ENCODE peak calls at places on chromosome 22, in six cellular contexts. One of them, this sample, is unnamed.

GRCh38 chr22:50308597-50308935 is 1.1 kb upstream of the PLXNB2 start:
- DNase-seq in K562: peak
- DNase-seq in endothelial cell of umbilical vein: no peak
- DNase-seq in HepG2: peak
- DNase-seq in A549: no peak
- DNase-seq in GM12878: no peak
- DNase-seq in this sample: peak

GRCh38 chr22:49078076-49078710 is 749.5 kb downstream of the BRD1 start:
- DNase-seq in GM12878: no peak
- DNase-seq in HepG2: no peak
- DNase-seq in K562: no peak
- DNase-seq in A549: no peak
- DNase-seq in endothelial cell of umbilical vein: no peak
- DNase-seq in this sample: no peak

GRCh38 chr22:36658900-36659299 is 44.7 kb downstream of the CACNG2 start:
- DNase-seq in A549: no peak
- DNase-seq in K562: no peak
- DNase-seq in HepG2: no peak
- DNase-seq in GM12878: no peak
- DNase-seq in endothelial cell of umbilical vein: no peak
- DNase-seq in this sample: no peak

GRCh38 chr22:35523167-35523928 is 17.3 kb upstream of the RASD2 start:
- DNase-seq in K562: no peak
- DNase-seq in endothelial cell of umbilical vein: no peak
- DNase-seq in A549: no peak
- DNase-seq in HepG2: no peak
- DNase-seq in GM12878: no peak
- DNase-seq in this sample: no peak

GRCh38 chr22:50553310-50553709 is 7.6 kb downstream of the KLHDC7B start:
- DNase-seq in GM12878: no peak
- DNase-seq in A549: no peak
- DNase-seq in HepG2: no peak
- DNase-seq in endothelial cell of umbilical vein: no peak
- DNase-seq in K562: no peak
- DNase-seq in this sample: no peak

GRCh38 chr22:40238425-40239344 is 61.0 kb downstream of the TNRC6B start:
- DNase-seq in HepG2: no peak
- DNase-seq in GM12878: no peak
- DNase-seq in A549: peak
- DNase-seq in endothelial cell of umbilical vein: peak
- DNase-seq in K562: no peak
- DNase-seq in this sample: no peak

GRCh38 chr22:50146440-50147228 is 23.9 kb upstream of the PANX2 start:
- DNase-seq in GM12878: no peak
- DNase-seq in endothelial cell of umbilical vein: no peak
- DNase-seq in HepG2: peak
- DNase-seq in A549: peak
- DNase-seq in K562: peak
- DNase-seq in this sample: peak

GRCh38 chr22:23128269-23129108 is 13.3 kb downstream of the RSPH14 start:
- DNase-seq in HepG2: peak
- DNase-seq in GM12878: no peak
- DNase-seq in endothelial cell of umbilical vein: peak
- DNase-seq in K562: peak
- DNase-seq in A549: peak
- DNase-seq in this sample: peak

GRCh38 chr22:35552846-35553245 is 12.2 kb downstream of the RASD2 start:
- DNase-seq in K562: no peak
- DNase-seq in HepG2: no peak
- DNase-seq in GM12878: no peak
- DNase-seq in A549: no peak
- DNase-seq in endothelial cell of umbilical vein: no peak
- DNase-seq in this sample: no peak

GRCh38 chr22:32042924-32043323 is at the start of gene SLC5A1:
- DNase-seq in endothelial cell of umbilical vein: no peak
- DNase-seq in K562: no peak
- DNase-seq in GM12878: no peak
- DNase-seq in A549: no peak
- DNase-seq in HepG2: no peak
- DNase-seq in this sample: no peak

GRCh38 chr22:49699928-49700498 is 127.7 kb downstream of the BRD1 start:
- DNase-seq in K562: no peak
- DNase-seq in GM12878: no peak
- DNase-seq in endothelial cell of umbilical vein: no peak
- DNase-seq in A549: no peak
- DNase-seq in HepG2: no peak
- DNase-seq in this sample: no peak

GRCh38 chr22:23270212-23270733 is 90.0 kb downstream of the BCR start:
- DNase-seq in K562: peak
- DNase-seq in HepG2: no peak
- DNase-seq in GM12878: no peak
- DNase-seq in endothelial cell of umbilical vein: no peak
- DNase-seq in A549: no peak
- DNase-seq in this sample: no peak

GRCh38 chr22:18057568-18058209 is 20.1 kb upstream of the PEX26 start:
- DNase-seq in A549: peak
- DNase-seq in HepG2: peak
- DNase-seq in endothelial cell of umbilical vein: peak
- DNase-seq in K562: no peak
- DNase-seq in GM12878: peak
- DNase-seq in this sample: peak

GRCh38 chr22:32020117-32020516 is 22.9 kb upstream of the SLC5A1 start:
- DNase-seq in A549: no peak
- DNase-seq in K562: no peak
- DNase-seq in HepG2: peak
- DNase-seq in endothelial cell of umbilical vein: peak
- DNase-seq in GM12878: no peak
- DNase-seq in this sample: peak

GRCh38 chr22:40856513-40857308 is at the start of the genes ST13 and XPNPEP3:
- DNase-seq in GM12878: peak
- DNase-seq in endothelial cell of umbilical vein: peak
- DNase-seq in K562: peak
- DNase-seq in HepG2: peak
- DNase-seq in A549: peak
- DNase-seq in this sample: peak

GRCh38 chr22:23106906-23107367 is 34.9 kb downstream of the RSPH14 start:
- DNase-seq in A549: no peak
- DNase-seq in endothelial cell of umbilical vein: no peak
- DNase-seq in GM12878: no peak
- DNase-seq in HepG2: peak
- DNase-seq in K562: peak
- DNase-seq in this sample: no peak

GRCh38 chr22:30876925-30877553 is 91.5 kb downstream of the MORC2 start:
- DNase-seq in endothelial cell of umbilical vein: no peak
- DNase-seq in K562: no peak
- DNase-seq in A549: no peak
- DNase-seq in HepG2: no peak
- DNase-seq in GM12878: no peak
- DNase-seq in this sample: no peak
- TF ChIP-seq MYC in endothelial cell of umbilical vein: no peak
- TF ChIP-seq MYC in K562: no peak
- TF ChIP-seq MYC in A549: no peak
- TF ChIP-seq MYC in HepG2: no peak
- TF ChIP-seq MYC in GM12878: no peak
- TF ChIP-seq MYC in this sample: no peak

DNA sequence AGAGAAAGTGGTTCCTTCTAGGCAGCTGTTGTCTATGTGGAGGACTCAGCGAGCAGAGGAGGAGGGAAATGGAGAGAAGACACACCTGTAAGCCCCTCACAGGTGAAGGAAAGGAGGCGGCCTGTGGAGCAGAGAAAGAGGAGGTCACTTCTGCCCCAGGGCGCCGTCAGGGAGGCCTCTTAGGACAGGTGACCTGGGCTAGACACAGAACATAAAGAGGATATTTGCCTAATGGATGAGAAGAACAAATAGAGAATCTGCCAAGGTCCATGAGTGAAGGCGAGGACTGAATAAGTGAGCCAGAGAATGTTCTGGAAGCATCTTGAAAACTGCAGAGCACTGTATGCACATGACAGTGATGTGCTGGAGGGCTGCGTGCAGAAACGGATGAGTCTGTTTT is 2.2 kb upstream of the SCUBE1 start:
- DNase-seq in A549: no peak
- DNase-seq in K562: no peak
- DNase-seq in endothelial cell of umbilical vein: no peak
- DNase-seq in HepG2: no peak
- DNase-seq in GM12878: no peak
- DNase-seq in this sample: no peak
- TF ChIP-seq MYC in A549: no peak
- TF ChIP-seq MYC in K562: no peak
- TF ChIP-seq MYC in endothelial cell of umbilical vein: no peak
- TF ChIP-seq MYC in HepG2: no peak
- TF ChIP-seq MYC in GM12878: no peak
- TF ChIP-seq MYC in this sample: no peak

GRCh38 chr22:25420925-25421904 is 143.3 kb upstream of the GRK3 start:
- DNase-seq in HepG2: no peak
- DNase-seq in A549: no peak
- DNase-seq in endothelial cell of umbilical vein: no peak
- DNase-seq in K562: no peak
- DNase-seq in GM12878: no peak
- DNase-seq in this sample: peak
- TF ChIP-seq MYC in HepG2: no peak
- TF ChIP-seq MYC in A549: no peak
- TF ChIP-seq MYC in endothelial cell of umbilical vein: no peak
- TF ChIP-seq MYC in K562: no peak
- TF ChIP-seq MYC in GM12878: no peak
- TF ChIP-seq MYC in this sample: no peak

GRCh38 chr22:45101828-45102227 is 61.9 kb upstream of the NUP50 start:
- DNase-seq in GM12878: no peak
- DNase-seq in HepG2: peak
- DNase-seq in A549: peak
- DNase-seq in K562: peak
- DNase-seq in endothelial cell of umbilical vein: peak
- DNase-seq in this sample: peak
- TF ChIP-seq MYC in GM12878: no peak
- TF ChIP-seq MYC in HepG2: peak
- TF ChIP-seq MYC in A549: peak
- TF ChIP-seq MYC in K562: peak
- TF ChIP-seq MYC in endothelial cell of umbilical vein: no peak
- TF ChIP-seq MYC in this sample: peak

DNA sequence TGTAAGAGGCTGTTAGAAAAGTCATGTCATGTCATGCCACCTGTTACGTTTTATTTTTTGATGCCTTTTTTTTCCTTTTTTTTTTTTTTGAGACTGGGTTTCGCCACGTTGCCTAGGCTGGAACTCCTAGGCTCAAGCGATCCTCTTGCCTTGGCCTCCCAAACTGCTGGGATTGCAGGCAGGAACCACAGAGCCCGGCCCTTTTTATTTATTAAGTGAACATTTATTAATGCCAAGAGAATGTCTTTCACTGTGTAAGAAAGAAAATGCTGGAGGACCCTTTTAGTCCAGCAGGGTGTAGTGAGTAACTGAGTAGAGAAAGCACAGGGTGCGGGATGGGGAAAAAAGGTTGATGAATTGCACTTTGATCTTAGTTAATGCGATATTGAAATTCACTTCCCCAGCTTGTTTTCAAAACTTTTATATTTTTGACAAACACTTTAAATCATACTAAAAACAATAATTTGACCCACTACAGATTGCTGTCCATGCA is 2.3 kb upstream of the XBP1 start:
- DNase-seq in GM12878: no peak
- DNase-seq in A549: no peak
- DNase-seq in HepG2: peak
- DNase-seq in endothelial cell of umbilical vein: no peak
- DNase-seq in K562: peak
- DNase-seq in this sample: peak
- TF ChIP-seq MYC in GM12878: no peak
- TF ChIP-seq MYC in A549: no peak
- TF ChIP-seq MYC in HepG2: no peak
- TF ChIP-seq MYC in endothelial cell of umbilical vein: no peak
- TF ChIP-seq MYC in K562: no peak
- TF ChIP-seq MYC in this sample: no peak

DNA sequence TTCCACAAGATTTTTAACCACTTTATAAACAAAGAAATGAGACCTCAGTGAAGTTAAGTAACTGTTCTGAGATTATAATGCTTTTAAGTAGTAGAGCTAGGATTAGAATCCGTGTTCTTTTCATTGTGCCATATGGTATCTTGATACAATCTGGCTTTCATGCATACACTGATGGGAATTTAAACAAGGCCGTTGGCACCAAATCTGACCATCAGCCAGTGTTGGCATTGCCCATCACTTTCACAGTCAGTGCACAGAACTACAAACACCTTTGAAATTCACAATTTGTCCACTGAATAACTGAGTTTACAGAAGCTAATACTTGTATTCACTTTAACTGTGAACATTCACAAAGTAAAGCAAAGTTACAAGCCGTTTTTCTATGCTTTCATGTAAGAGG is 1228.0 kb downstream of the TBC1D22A start:
- DNase-seq in endothelial cell of umbilical vein: no peak
- DNase-seq in A549: no peak
- DNase-seq in HepG2: no peak
- DNase-seq in GM12878: no peak
- DNase-seq in K562: no peak
- DNase-seq in this sample: no peak
- TF ChIP-seq MYC in endothelial cell of umbilical vein: no peak
- TF ChIP-seq MYC in A549: no peak
- TF ChIP-seq MYC in HepG2: no peak
- TF ChIP-seq MYC in GM12878: no peak
- TF ChIP-seq MYC in K562: no peak
- TF ChIP-seq MYC in this sample: no peak

DNA sequence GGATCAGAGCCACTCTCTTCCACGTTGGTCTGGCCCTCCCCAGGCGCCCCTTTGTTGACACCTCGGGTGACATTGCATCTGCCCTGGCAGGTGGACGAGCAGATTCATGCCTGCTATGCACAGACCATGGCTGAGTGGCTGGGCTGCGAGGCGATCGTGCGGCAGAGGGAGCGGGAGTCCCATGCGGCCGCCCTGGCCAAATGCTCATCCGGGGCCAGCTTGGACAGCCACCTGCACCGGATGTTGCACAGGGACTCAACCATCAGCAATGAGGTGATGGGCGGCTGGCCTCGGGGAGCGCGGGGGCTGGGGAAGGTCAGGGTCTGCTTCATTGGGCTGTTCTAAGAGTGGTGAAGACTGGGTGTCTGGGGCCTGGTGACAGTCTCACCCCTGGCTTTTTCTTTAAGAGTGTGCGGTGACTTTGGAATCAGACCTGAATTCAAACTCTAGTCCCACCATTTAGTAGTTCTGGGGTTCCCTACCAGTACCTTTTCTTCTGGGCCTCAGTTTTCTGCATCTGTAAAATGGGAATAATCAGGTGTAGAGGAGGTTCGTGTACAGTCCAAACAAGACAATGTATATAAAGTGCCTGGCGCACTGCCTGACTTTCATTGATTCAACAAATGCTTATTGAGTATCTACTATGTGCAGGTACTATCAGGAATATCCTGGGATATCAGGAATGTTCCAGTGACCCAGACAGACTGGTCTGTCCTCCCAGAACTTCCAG is 53.0 kb downstream of the LHFPL7 start:
- DNase-seq in endothelial cell of umbilical vein: no peak
- DNase-seq in HepG2: no peak
- DNase-seq in K562: no peak
- DNase-seq in A549: no peak
- DNase-seq in GM12878: no peak
- DNase-seq in this sample: no peak
- TF ChIP-seq MYC in endothelial cell of umbilical vein: no peak
- TF ChIP-seq MYC in HepG2: no peak
- TF ChIP-seq MYC in K562: no peak
- TF ChIP-seq MYC in A549: no peak
- TF ChIP-seq MYC in GM12878: no peak
- TF ChIP-seq MYC in this sample: no peak

GRCh38 chr22:37892566-37893338 is 13.3 kb upstream of the MICALL1 start:
- DNase-seq in GM12878: no peak
- DNase-seq in endothelial cell of umbilical vein: no peak
- DNase-seq in A549: no peak
- DNase-seq in K562: no peak
- DNase-seq in HepG2: no peak
- DNase-seq in this sample: no peak
- TF ChIP-seq MYC in GM12878: no peak
- TF ChIP-seq MYC in endothelial cell of umbilical vein: no peak
- TF ChIP-seq MYC in A549: no peak
- TF ChIP-seq MYC in K562: no peak
- TF ChIP-seq MYC in HepG2: no peak
- TF ChIP-seq MYC in this sample: no peak

GRCh38 chr22:19867617-19868016 is 12.9 kb upstream of the GNB1L start:
- DNase-seq in K562: no peak
- DNase-seq in A549: no peak
- DNase-seq in endothelial cell of umbilical vein: no peak
- DNase-seq in GM12878: no peak
- DNase-seq in HepG2: no peak
- DNase-seq in this sample: no peak
- TF ChIP-seq MYC in K562: no peak
- TF ChIP-seq MYC in A549: no peak
- TF ChIP-seq MYC in endothelial cell of umbilical vein: no peak
- TF ChIP-seq MYC in GM12878: no peak
- TF ChIP-seq MYC in HepG2: no peak
- TF ChIP-seq MYC in this sample: no peak